ENCODE peak calls at places on chromosomes 2 and 18, in five cellular contexts. U, W, R, O and K are unnamed samples.
A peak's percentile ranks its signal among the peaks of the same experiment; 100 is the strongest.

GRCh38 chr2:235170536-235171510 is 219.0 kb downstream of the SH3BP4 start:
- DNase-seq in U (peak; percentile 70), W (no peak), O (no peak), R (no peak), K (peak; percentile 50)

GRCh38 chr2:151670346-151670745 is 63.9 kb downstream of the NEB start:
- DNase-seq in U (no peak), W (no peak), R (no peak), O (no peak), K (no peak)

GRCh38 chr2:238408615-238409340 is 17.9 kb upstream of the ASB1 start:
- DNase-seq in U (no peak), O (no peak), W (no peak), R (no peak), K (no peak)

GRCh38 chr2:70123051-70123828 is 36.0 kb downstream of the PCBP1 start:
- DNase-seq in R (no peak), O (peak; percentile 76), W (no peak), U (peak; percentile 87), K (peak; percentile 66)

GRCh38 chr18:59655661-59656060 is 41.6 kb downstream of the CCBE1 start:
- DNase-seq in O (no peak), U (no peak), R (no peak), W (no peak), K (no peak)

GRCh38 chr2:7707723-7708122 is 790.5 kb downstream of the RNF144A start:
- DNase-seq in R (no peak), U (no peak), O (no peak), W (no peak), K (no peak)

GRCh38 chr2:48587560-48587959 is 30.1 kb upstream of the GTF2A1L start:
- DNase-seq in W (no peak), U (no peak), R (no peak), O (no peak), K (no peak)

GRCh38 chr2:56151841-56152240 is 31.9 kb upstream of the CCDC85A start:
- DNase-seq in W (no peak), O (no peak), U (no peak), R (no peak), K (no peak)

DNA sequence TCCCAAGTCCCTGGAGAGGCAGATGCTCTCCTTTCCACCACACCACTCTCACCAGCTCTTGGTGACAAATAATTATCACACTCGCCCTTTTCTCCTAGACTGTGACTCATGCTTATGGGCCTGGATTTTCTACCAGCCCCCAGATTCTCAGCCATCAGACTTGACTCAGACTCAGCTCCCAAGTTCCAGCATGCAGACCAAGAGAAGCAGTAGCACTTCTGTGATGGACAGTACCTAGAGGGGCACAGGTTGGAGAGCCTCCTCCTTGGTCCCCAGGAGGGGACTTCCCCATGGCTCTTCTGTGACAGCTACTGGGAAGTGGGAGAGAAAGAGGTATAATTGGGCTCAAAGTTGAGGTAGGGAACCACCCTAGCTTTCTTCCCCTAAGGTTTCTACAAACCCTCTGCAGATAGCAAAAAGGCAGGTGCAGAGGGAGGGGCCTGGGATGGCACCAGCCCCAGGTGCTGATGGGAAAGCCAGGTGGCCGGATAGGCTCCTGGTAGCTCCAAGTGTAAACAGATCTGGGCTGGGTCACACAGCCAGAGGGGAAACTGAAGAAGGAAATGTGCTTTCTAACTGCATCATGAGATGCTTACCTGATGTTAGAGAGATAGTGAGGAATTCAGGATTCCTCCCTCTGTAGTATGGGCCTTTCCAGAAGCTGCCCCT is 4.1 kb downstream of the TCF23 start:
- DNase-seq in O (no peak), R (no peak), U (no peak), W (no peak), K (no peak)
- TF ChIP-seq SUZ12 in O (no peak), R (no peak), U (no peak), W (no peak), K (no peak)

GRCh38 chr2:231212329-231212845 is 14.0 kb downstream of the ARMC9 start:
- DNase-seq in W (no peak), U (no peak), R (no peak), O (no peak), K (no peak)
- TF ChIP-seq SUZ12 in W (no peak), U (no peak), R (no peak), O (no peak), K (no peak)

DNA sequence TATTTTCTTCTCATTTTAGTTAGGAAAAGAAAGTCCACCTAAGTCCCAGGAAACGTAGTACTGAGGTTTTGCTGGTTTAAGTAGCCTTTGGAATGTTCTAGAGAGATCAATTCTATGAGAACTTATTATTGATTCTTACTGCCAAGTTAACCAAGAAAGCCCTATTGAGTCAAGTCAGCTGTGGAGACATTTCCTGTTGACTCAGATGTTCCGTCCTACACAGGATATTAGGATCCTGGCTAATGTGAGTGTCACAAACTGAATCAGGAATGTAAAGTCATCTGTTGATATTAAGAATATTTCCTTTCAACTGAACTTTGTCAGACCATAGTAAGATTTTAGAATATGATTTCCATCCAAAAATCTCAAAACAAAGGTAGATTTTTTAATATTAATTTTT is 654.3 kb downstream of the LRRTM4 start:
- DNase-seq in U (no peak), R (no peak), O (no peak), W (no peak), K (no peak)
- TF ChIP-seq SUZ12 in U (no peak), R (no peak), O (no peak), W (no peak), K (no peak)

GRCh38 chr18:48987821-48988220 is 37.1 kb upstream of the SMAD7 start:
- DNase-seq in W (peak; percentile 59), U (no peak), R (no peak), O (no peak), K (no peak)

GRCh38 chr18:48979944-48980890 is 29.5 kb upstream of the SMAD7 start:
- DNase-seq in O (no peak), U (no peak), R (no peak), W (peak; percentile 78), K (no peak)

GRCh38 chr18:48982269-48982668 is 31.5 kb upstream of the SMAD7 start:
- DNase-seq in U (no peak), R (no peak), O (no peak), W (peak; percentile 48), K (no peak)

GRCh38 chr18:48986851-48987761 is 36.3 kb upstream of the SMAD7 start:
- DNase-seq in R (no peak), U (no peak), O (no peak), W (no peak), K (no peak)

DNA sequence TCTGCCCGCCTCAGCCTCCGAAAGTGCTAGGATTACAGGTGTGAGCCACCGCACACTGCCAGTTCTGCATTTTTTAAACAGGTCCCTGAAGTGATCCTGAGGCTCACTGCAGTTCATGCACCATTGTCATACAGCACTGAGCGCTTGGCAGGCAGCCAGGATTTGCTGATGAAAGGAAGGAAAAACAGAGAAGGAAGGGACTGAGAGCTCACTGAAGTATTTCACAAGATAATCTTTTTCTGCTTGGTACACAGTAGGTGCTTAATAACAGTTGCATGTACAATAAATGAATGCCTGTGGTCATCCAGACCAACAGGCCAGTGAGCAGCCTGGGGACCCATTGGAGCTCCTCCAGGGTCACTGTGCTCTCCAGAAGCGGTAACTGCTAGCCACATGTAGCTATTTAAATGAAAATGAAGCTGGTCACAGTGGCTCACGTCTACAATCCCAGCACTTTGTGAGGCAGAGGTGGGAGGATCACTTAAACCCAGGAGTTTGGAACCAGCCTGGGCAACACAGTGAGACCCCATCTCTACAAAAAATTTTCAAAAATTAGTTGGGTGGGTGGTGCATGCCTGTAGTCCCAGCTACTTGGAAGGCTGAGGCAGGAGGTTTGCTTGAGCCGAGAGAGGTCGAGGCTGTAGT is 33.1 kb upstream of the SMAD7 start:
- DNase-seq in R (no peak), O (no peak), U (no peak), W (peak; percentile 63), K (no peak)
- TF ChIP-seq SUZ12 in R (no peak), O (no peak), U (no peak), W (no peak), K (no peak)

DNA sequence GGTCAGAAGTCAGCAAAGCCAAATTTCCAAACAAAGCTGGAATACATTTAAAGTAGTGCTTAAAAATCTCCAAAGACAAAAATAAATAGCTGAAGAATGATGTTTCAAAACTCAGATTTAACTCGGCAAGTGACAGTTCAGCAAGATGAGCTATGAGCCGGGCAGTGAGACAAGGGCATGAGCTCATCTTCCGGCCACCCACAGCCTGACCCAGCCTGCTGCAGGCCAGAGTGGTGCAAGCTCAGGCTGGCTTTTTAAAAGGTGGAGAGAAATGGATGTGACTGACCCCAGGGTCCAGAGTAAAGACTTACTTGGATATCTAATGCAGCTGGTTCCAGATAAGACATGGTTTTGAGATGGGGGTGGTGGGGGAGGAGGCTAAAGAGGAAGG is 98.2 kb upstream of the KLHL29 start:
- DNase-seq in U (no peak), O (no peak), R (no peak), W (no peak), K (no peak)
- TF ChIP-seq SUZ12 in U (no peak), O (no peak), R (no peak), W (no peak), K (no peak)

GRCh38 chr2:231489990-231490389 is 25.7 kb upstream of the NCL start:
- DNase-seq in W (no peak), U (no peak), O (peak; percentile 82), R (no peak), K (no peak)
- TF ChIP-seq SUZ12 in W (no peak), U (no peak), O (no peak), R (no peak), K (no peak)

GRCh38 chr2:6181525-6182270 is 489.5 kb downstream of the SOX11 start:
- DNase-seq in W (no peak), U (no peak), O (no peak), R (no peak), K (no peak)
- TF ChIP-seq SUZ12 in W (no peak), U (no peak), O (no peak), R (no peak), K (no peak)

GRCh38 chr2:236309669-236310029 is 45.4 kb upstream of the ASB18 start:
- DNase-seq in R (no peak), U (peak; percentile 40), O (peak; percentile 77), W (peak; percentile 31), K (peak; percentile 42)
- TF ChIP-seq SUZ12 in R (no peak), U (no peak), O (no peak), W (no peak), K (no peak)